ENCODE peak calls at places on chromosomes 13 and 19, in ten cellular contexts. U, K, V, A, Q, M, I, C, L and J are unnamed samples.
A peak's percentile ranks its signal among the peaks of the same experiment; 100 is the strongest.

GRCh38 chr19:40682431-40682964 is 8.0 kb downstream of the NUMBL start:
- DNase-seq in Q (no peak), L (no peak), M (no peak), A (no peak), C (no peak), I (no peak), U (no peak), V (no peak), K (no peak), J (no peak)

GRCh38 chr13:77751513-77752456 is 54.3 kb downstream of the SLAIN1 start:
- DNase-seq in U (peak; percentile 63), I (peak; percentile 67), V (peak; percentile 6), L (peak; percentile 37), A (peak; percentile 77), C (peak; percentile 62), K (peak; percentile 76), M (peak; percentile 29), Q (peak; percentile 71), J (peak; percentile 6)

GRCh38 chr19:42563352-42564210 is 31.1 kb downstream of the CEACAM8 start:
- DNase-seq in U (peak; percentile 71), M (peak; percentile 39), I (peak; percentile 58), V (peak; percentile 43), Q (peak; percentile 76), K (peak; percentile 38), C (peak; percentile 71), L (peak; percentile 39), A (peak; percentile 76), J (peak; percentile 95)

GRCh38 chr13:25928941-25929505 is 122.8 kb downstream of the SHISA2 start:
- DNase-seq in I (no peak), C (no peak), M (peak; percentile 66), L (no peak), K (no peak), Q (no peak), U (no peak), A (no peak), V (no peak), J (no peak)

GRCh38 chr13:30718661-30719520 is 16.5 kb upstream of the ALOX5AP start:
- DNase-seq in A (no peak), Q (no peak), I (peak; percentile 50), M (peak; percentile 96), U (peak; percentile 97), L (peak; percentile 95), C (no peak), K (no peak), V (peak; percentile 16), J (peak; percentile 45)

GRCh38 chr13:72875233-72875632 is 93.3 kb downstream of the PIBF1 start:
- DNase-seq in C (no peak), V (no peak), M (peak; percentile 49), Q (no peak), L (no peak), A (no peak), I (no peak), U (no peak), K (no peak), J (no peak)

GRCh38 chr13:99749627-99750026 is 221.9 kb downstream of the ZIC5 start:
- DNase-seq in K (no peak), I (no peak), L (no peak), M (no peak), U (no peak), A (no peak), Q (peak; percentile 79), V (no peak), C (peak; percentile 49), J (no peak)

GRCh38 chr13:28423010-28423409 is 71.9 kb downstream of the FLT1 start:
- DNase-seq in Q (no peak), L (no peak), K (no peak), U (no peak), C (no peak), M (no peak), A (no peak), V (no peak), I (peak; percentile 56), J (no peak)

GRCh38 chr13:62061751-62062150 is 646.1 kb upstream of the PCDH20 start:
- DNase-seq in U (no peak), C (no peak), A (no peak), K (no peak), M (no peak), V (no peak), Q (no peak), L (no peak), I (no peak), J (no peak)

GRCh38 chr13:40582531-40582930 is 83.9 kb downstream of the FOXO1 start:
- DNase-seq in C (no peak), L (no peak), U (no peak), V (no peak), M (no peak), A (no peak), I (peak; percentile 61), K (no peak), Q (no peak), J (no peak)
- H3K4me2 ChIP-seq in C (no peak overlapping the region), L (no peak overlapping the region), U (no peak overlapping the region), V (no peak overlapping the region), M (no peak overlapping the region), A (peak overlapping the region; percentile 49), I (peak overlapping the region; percentile 90), K (no peak overlapping the region), Q (no peak overlapping the region), J (no peak overlapping the region)

GRCh38 chr19:4639531-4640246 is 373 bp downstream of the TNFAIP8L1 start:
- DNase-seq in Q (no peak), U (no peak), K (peak; percentile 39), M (no peak), V (no peak), I (no peak), C (no peak), A (no peak), L (no peak), J (no peak)

GRCh38 chr19:4640247-4641000 is 1.1 kb downstream of the TNFAIP8L1 start:
- DNase-seq in L (no peak), M (no peak), K (no peak), V (no peak), U (no peak), Q (no peak), I (no peak), A (no peak), C (no peak), J (no peak)

GRCh38 chr19:4636761-4637160 is 2.6 kb upstream of the TNFAIP8L1 start:
- DNase-seq in U (no peak), Q (no peak), A (no peak), K (no peak), V (no peak), M (no peak), I (no peak), C (no peak), L (no peak), J (no peak)

GRCh38 chr19:4638828-4639530 is at the start of gene TNFAIP8L1:
- DNase-seq in V (peak; percentile 88), K (peak; percentile 94), I (peak; percentile 98), L (peak; percentile 92), U (peak; percentile 97), A (peak; percentile 99), Q (peak; percentile 98), C (peak; percentile 99), M (peak; percentile 88), J (peak; percentile 92)

GRCh38 chr19:4638330-4638729 is 986 bp upstream of the TNFAIP8L1 start:
- DNase-seq in C (no peak), I (no peak), K (peak; percentile 65), U (no peak), Q (no peak), A (no peak), V (no peak), M (no peak), L (no peak), J (no peak)
- H3K4me2 ChIP-seq in C (no peak overlapping the region), I (peak overlapping the region; percentile 68), K (no peak overlapping the region), U (no peak overlapping the region), Q (no peak overlapping the region), A (peak overlapping the region; percentile 74), V (peak overlapping the region; percentile 81), M (no peak overlapping the region), L (no peak overlapping the region), J (peak overlapping the region; percentile 74)

GRCh38 chr19:38303517-38304351 is at the start of gene C19orf33:
- DNase-seq in Q (peak; percentile 71), C (no peak), A (no peak), M (peak; percentile 44), U (peak; percentile 22), L (no peak), I (no peak), V (peak; percentile 84), K (no peak), J (peak; percentile 100)

GRCh38 chr19:38306236-38306635 is 2.2 kb downstream of the C19orf33 start:
- DNase-seq in V (no peak), U (no peak), Q (no peak), I (no peak), K (no peak), L (no peak), C (no peak), A (no peak), M (no peak), J (no peak)

GRCh38 chr19:38307076-38307475 is 3.0 kb downstream of the C19orf33 start:
- DNase-seq in M (no peak), U (no peak), L (no peak), I (no peak), K (no peak), Q (no peak), A (no peak), V (no peak), C (no peak), J (no peak)

GRCh38 chr19:38304866-38305429 is 897 bp downstream of the C19orf33 start:
- DNase-seq in V (peak; percentile 96), Q (peak; percentile 94), K (peak; percentile 70), M (peak; percentile 36), C (peak; percentile 96), U (no peak), I (no peak), L (no peak), A (no peak), J (peak; percentile 100)

GRCh38 chr19:38304352-38304865 is 358 bp downstream of the C19orf33 start:
- DNase-seq in Q (peak; percentile 19), M (no peak), U (no peak), C (no peak), I (no peak), K (no peak), L (no peak), V (no peak), A (no peak), J (no peak)
- H3K4me2 ChIP-seq in Q (peak overlapping the region; percentile 16), M (no peak overlapping the region), U (no peak overlapping the region), C (peak overlapping the region; percentile 69), I (no peak overlapping the region), K (peak overlapping the region; percentile 76), L (no peak overlapping the region), V (peak overlapping the region; percentile 99), A (no peak overlapping the region), J (peak overlapping the region; percentile 91)

DNA sequence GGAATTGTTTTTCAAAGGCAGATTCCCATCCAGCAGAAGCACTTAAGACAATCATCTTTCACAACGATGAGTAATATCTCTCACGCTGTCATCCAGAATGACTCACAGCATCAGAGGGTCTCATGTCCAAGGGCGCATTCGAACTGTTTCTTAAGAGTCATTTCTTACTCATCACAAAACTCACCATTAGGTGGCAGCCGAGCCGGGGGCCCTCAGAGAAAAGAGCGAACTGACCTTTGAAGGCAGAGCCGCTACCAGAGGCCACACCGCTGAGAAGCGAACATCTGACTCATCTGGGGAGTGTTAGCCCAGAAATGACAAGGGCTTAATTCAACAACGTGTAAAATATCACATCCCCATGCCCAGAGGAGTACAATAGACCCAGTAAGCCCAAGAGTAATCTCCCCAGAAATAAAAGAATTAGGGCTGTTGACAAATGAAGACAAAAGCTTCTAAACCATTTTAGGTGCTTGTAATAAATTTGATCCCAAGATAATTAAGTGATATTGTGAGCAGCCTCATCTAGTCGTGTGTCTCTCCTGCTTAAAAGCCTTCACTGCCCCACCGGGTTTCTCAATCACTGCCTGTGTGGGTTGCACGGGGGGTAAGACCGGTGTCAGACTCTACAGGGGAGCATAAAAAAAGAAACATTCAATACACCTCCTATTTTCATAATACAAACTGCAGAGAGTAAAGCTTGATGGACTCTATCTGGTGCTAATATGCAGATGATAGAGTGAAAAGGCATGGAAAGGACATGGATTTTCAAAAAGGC is 96.2 kb downstream of the CYSLTR2 start:
- DNase-seq in L (peak; percentile 99), K (peak; percentile 86), M (peak; percentile 97), C (peak; percentile 62), U (peak; percentile 100), A (peak; percentile 61), Q (peak; percentile 89), V (peak; percentile 96), I (peak; percentile 21), J (peak; percentile 90)
- H3K4me2 ChIP-seq in L (peak overlapping the region; percentile 8), K (no peak overlapping the region), M (peak overlapping the region; percentile 37), C (no peak overlapping the region), U (peak overlapping the region; percentile 64), A (no peak overlapping the region), Q (no peak overlapping the region), V (peak overlapping the region; percentile 62), I (no peak overlapping the region), J (peak overlapping the region; percentile 81)